ENCODE peak calls at places on chromosomes 2 and 18, in seven cellular contexts. D, H, U, Q, C, F and R are unnamed samples.

GRCh38 chr2:3379647-3380534 is at the start of gene TRAPPC12:
- DNase-seq in D (peak), H (peak), U (peak), Q (peak), C (peak), F (peak), R (peak)

GRCh38 chr2:173979721-173980351 is 14.7 kb upstream of the SP3 start:
- DNase-seq in D (peak), H (no peak), U (no peak), Q (no peak), C (no peak), F (no peak), R (no peak)

GRCh38 chr2:182245963-182246362 is 180.9 kb downstream of the PDE1A start:
- DNase-seq in D (peak), H (no peak), U (no peak), Q (no peak), C (no peak), F (no peak), R (no peak)

GRCh38 chr2:162126145-162126926 is 25.7 kb downstream of the GCG start:
- DNase-seq in D (peak), H (no peak), U (no peak), Q (no peak), C (no peak), F (peak), R (no peak)

GRCh38 chr18:22551536-22552151 is 133.9 kb upstream of the CTAGE1 start:
- DNase-seq in D (peak), H (peak), U (no peak), Q (no peak), C (no peak), F (no peak), R (peak)

GRCh38 chr2:168545439-168546082 is 89.5 kb downstream of the CERS6 start:
- DNase-seq in D (peak), H (peak), U (no peak), Q (no peak), C (peak), F (no peak), R (peak)

GRCh38 chr2:240916571-240917008 is 10.5 kb downstream of the CROCC2 start:
- DNase-seq in D (peak), H (no peak), U (peak), Q (no peak), C (no peak), F (no peak), R (peak)

GRCh38 chr18:3498705-3499451 is 48.9 kb downstream of the TGIF1 start:
- DNase-seq in D (peak), H (no peak), U (no peak), Q (no peak), C (no peak), F (no peak), R (peak)

GRCh38 chr18:4831791-4832375 is 365.2 kb downstream of the AKAIN1 start:
- DNase-seq in D (no peak), H (no peak), U (no peak), Q (no peak), C (no peak), F (no peak), R (no peak)

GRCh38 chr2:11532434-11533055 is 1.3 kb upstream of the GREB1 start:
- DNase-seq in D (peak), H (no peak), U (no peak), Q (no peak), C (no peak), F (no peak), R (no peak)

GRCh38 chr2:28155071-28155470 is 237.6 kb upstream of the FOSL2 start:
- DNase-seq in D (no peak), H (no peak), U (no peak), Q (no peak), C (no peak), F (no peak), R (no peak)

GRCh38 chr2:61021228-61021660 is 3.2 kb upstream of the PUS10 start:
- DNase-seq in D (no peak), H (no peak), U (no peak), Q (peak), C (no peak), F (no peak), R (no peak)

GRCh38 chr2:63054812-63055509 is 4.3 kb downstream of the OTX1 start:
- DNase-seq in D (no peak), H (no peak), U (no peak), Q (no peak), C (no peak), F (no peak), R (no peak)

GRCh38 chr18:32383040-32383819 is 87.5 kb downstream of the GAREM1 start:
- DNase-seq in D (peak), H (peak), U (no peak), Q (peak), C (no peak), F (no peak), R (peak)

GRCh38 chr2:38263293-38263692 is 113.8 kb downstream of the ATL2 start:
- DNase-seq in D (no peak), H (no peak), U (no peak), Q (no peak), C (no peak), F (no peak), R (no peak)

GRCh38 chr2:178863130-178863855 is 56.1 kb upstream of the TTN start:
- DNase-seq in D (no peak), H (no peak), U (no peak), Q (no peak), C (no peak), F (no peak), R (no peak)

DNA sequence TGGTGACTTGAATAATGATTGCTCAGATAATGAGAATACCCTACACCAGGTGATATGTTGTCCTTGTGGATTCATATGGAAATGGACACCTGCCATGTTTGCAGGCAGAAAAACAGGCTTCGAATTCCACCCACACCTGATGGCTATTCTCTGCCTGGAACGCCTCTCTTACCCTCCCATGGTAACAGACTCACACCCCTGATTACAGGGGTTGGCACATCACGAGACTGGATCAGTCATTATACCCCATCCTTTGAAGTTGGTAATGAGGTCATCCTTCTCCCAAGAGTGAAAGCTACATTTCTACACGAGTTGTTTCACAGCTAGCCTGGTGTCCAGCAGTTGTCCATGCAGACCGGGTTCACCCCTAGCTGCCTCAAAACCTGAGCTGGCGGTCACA is 71.4 kb upstream of the MBOAT2 start:
- DNase-seq in D (no peak), H (no peak), U (no peak), Q (no peak), C (peak), F (no peak), R (no peak)
- TF ChIP-seq CEBPB in D (no peak), H (no peak), U (no peak), Q (no peak), C (no peak), F (no peak), R (no peak)

DNA sequence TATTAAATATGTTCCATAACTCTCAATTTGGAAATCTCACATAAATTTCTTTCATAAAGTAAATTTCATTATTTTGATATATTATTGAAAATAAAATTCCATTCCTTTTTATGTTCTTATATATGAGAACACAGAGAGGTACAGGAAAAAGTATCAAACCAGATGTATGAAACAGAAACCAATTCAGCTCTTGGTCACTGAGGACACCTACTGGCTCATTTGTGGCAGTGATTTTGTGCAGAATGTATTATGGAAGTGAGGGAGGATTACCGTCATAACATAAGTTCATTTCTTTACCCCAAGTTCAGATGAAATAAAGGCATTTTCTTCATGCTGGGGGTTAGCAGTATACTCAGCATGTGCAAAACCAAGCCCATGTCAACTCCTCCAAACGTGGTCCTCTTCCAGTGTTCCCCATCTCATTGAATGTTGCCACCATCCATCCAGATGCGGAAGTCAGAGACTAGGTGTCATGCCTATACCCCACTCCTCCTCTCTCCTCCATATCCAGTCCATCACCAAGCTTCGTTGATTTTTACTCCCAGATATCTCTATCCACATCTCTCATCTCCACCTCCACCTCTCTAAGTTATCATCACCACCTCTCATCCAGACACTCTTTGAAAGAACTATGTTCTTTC is 41.7 kb upstream of the MALL start:
- DNase-seq in D (peak), H (peak), U (peak), Q (peak), C (no peak), F (peak), R (peak)
- TF ChIP-seq CEBPB in D (no peak), H (no peak), U (no peak), Q (no peak), C (no peak), F (no peak), R (no peak)

DNA sequence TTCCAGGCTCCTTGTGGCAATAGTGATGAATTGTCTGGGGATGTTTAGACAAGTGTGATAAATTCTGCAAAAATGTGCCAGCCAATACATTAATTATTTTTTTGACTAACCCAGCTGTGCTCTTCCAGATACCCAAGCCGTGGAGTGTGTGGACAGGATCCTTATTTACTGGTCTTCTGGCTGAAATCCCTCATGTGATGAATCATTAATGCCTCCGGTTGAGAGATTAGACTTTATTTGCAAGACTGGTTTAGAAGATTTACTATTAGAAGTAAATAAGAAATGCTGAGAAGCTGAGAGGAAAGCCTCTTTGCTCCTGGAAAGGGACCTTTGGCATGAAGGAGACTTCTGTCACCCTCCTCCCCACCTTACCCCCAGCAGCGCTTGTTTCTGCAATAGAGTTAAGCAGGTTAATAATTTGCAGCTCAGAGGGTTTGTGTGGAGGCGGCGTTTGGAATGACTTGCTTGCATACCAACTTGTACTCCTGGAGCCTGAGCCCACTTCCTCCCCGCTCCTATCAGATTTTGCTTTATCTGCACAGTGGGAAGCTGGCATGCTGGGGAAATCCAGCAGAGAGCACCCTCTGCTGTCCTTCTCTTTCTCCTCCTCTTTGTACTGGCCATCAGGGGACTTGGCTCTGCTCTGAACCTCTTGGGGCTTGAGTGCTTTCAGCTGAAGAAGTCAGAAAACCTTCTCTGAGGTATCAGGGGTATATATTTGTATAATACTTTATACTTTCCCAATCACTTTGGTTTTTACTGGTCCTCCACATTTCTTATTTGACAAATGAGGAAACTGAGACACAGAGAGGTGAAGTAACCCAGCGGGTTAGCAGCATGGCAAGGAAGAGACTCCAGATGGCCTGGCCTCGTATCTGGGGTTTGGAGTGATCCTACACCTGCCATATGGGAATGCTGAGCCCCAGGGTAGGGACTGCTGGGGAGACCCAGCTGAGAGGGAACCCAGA is 16.3 kb downstream of the SLC3A1 start:
- DNase-seq in D (peak), H (peak), U (peak), Q (peak), C (no peak), F (no peak), R (peak)
- TF ChIP-seq CEBPB in D (no peak), H (no peak), U (no peak), Q (no peak), C (no peak), F (no peak), R (peak)

GRCh38 chr18:44781890-44782289 is 101.2 kb downstream of the SETBP1 start:
- DNase-seq in D (peak), H (no peak), U (no peak), Q (no peak), C (no peak), F (no peak), R (no peak)
- TF ChIP-seq CEBPB in D (no peak), H (no peak), U (no peak), Q (no peak), C (no peak), F (no peak), R (no peak)

GRCh38 chr18:55251186-55251995 is 292.1 kb upstream of the CCDC68 start:
- DNase-seq in D (peak), H (no peak), U (no peak), Q (no peak), C (no peak), F (no peak), R (no peak)

GRCh38 chr18:55250729-55251128 is 291.5 kb upstream of the CCDC68 start:
- DNase-seq in D (peak), H (no peak), U (no peak), Q (no peak), C (no peak), F (no peak), R (no peak)

GRCh38 chr18:55253814-55254213 is 294.6 kb upstream of the CCDC68 start:
- DNase-seq in D (no peak), H (no peak), U (no peak), Q (no peak), C (no peak), F (no peak), R (no peak)

GRCh38 chr18:55252053-55252675 is 292.9 kb upstream of the CCDC68 start:
- DNase-seq in D (no peak), H (no peak), U (no peak), Q (no peak), C (no peak), F (no peak), R (no peak)

GRCh38 chr18:55252946-55253345 is 293.7 kb upstream of the CCDC68 start:
- DNase-seq in D (no peak), H (no peak), U (no peak), Q (no peak), C (no peak), F (no peak), R (no peak)
- TF ChIP-seq CEBPB in D (no peak), H (no peak), U (no peak), Q (no peak), C (no peak), F (no peak), R (no peak)

DNA sequence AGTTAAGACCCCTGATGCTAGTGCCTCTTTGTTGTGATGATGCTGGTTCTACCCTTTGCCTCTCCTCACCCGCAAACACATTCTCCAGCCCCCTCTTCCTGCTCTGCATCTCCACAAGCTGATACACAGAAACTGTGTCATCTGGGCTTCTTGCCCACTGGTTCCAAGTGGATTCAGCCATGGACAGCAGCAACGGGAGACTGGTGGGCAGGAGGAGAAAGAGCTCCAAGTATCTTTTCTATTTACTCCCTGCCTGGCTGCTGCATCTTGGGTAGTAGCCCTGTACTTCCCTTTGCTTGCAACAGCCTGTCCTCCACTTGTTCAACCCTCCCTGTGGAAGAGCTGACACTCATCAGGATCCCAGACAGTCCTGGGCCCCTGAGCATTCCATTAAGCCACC is 655.1 kb upstream of the RAB6C start:
- DNase-seq in D (no peak), H (no peak), U (no peak), Q (no peak), C (no peak), F (no peak), R (no peak)
- TF ChIP-seq CEBPB in D (no peak), H (no peak), U (no peak), Q (no peak), C (no peak), F (no peak), R (no peak)

DNA sequence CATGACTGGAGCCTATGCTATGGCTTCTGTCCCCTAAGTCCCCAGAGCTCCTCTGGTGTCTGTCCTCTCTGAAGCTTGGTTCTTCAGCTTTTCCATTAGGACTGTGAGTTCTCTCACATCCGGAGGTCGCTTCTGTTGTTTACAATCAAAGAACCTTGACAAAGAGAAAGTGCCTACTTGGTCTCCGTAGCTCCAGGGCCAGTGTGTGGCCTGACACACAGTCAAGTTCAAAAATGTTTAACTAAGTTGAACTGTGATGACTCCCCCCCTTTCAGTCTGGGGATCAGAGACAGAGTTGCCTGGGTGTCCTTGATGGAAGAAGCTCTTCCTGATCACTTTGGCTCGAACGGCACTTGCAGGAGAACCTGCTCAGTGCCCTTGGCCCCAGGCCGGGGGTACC is 26.3 kb upstream of the YWHAQ start:
- DNase-seq in D (no peak), H (no peak), U (no peak), Q (peak), C (no peak), F (no peak), R (no peak)
- TF ChIP-seq CEBPB in D (no peak), H (no peak), U (no peak), Q (no peak), C (no peak), F (no peak), R (no peak)

GRCh38 chr2:8312861-8313768 is 368.7 kb upstream of the ID2 start:
- DNase-seq in D (peak), H (peak), U (peak), Q (no peak), C (no peak), F (peak), R (no peak)
- TF ChIP-seq CEBPB in D (peak), H (no peak), U (no peak), Q (peak), C (no peak), F (peak), R (no peak)

GRCh38 chr18:27713727-27714080 is 463.2 kb downstream of the CDH2 start:
- DNase-seq in D (peak), H (no peak), U (no peak), Q (no peak), C (no peak), F (no peak), R (no peak)
- TF ChIP-seq CEBPB in D (no peak), H (no peak), U (no peak), Q (no peak), C (no peak), F (no peak), R (no peak)

GRCh38 chr2:52423111-52423510 is 1344.5 kb upstream of the CHAC2 start:
- DNase-seq in D (peak), H (no peak), U (no peak), Q (no peak), C (no peak), F (no peak), R (no peak)
- TF ChIP-seq CEBPB in D (no peak), H (no peak), U (no peak), Q (no peak), C (no peak), F (no peak), R (no peak)